ENCODE peak calls at places on chromosomes 1 and 21, in six cellular contexts. One of them, this sample, is unnamed.
A peak's percentile ranks its signal among the peaks of the same experiment; 100 is the strongest.

GRCh38 chr1:173095632-173096031 is 44.9 kb upstream of the TNFSF18 start:
- DNase-seq in psoas muscle: no peak
- DNase-seq in right cardiac atrium: no peak
- DNase-seq in stomach: no peak
- DNase-seq in K562: no peak
- DNase-seq in tibial artery: no peak
- DNase-seq in this sample: no peak

GRCh38 chr1:18731148-18731547 is 100.5 kb downstream of the PAX7 start:
- DNase-seq in psoas muscle: no peak
- DNase-seq in right cardiac atrium: no peak
- DNase-seq in stomach: no peak
- DNase-seq in K562: no peak
- DNase-seq in tibial artery: no peak
- DNase-seq in this sample: no peak

GRCh38 chr1:156372265-156372586 is 3.2 kb downstream of the RHBG start:
- DNase-seq in psoas muscle: no peak
- DNase-seq in right cardiac atrium: no peak
- DNase-seq in stomach: no peak
- DNase-seq in K562: no peak
- DNase-seq in tibial artery: no peak
- DNase-seq in this sample: no peak

GRCh38 chr1:234866007-234866866 is 256.3 kb upstream of the IRF2BP2 start:
- DNase-seq in psoas muscle: peak; percentile 57
- DNase-seq in right cardiac atrium: peak; percentile 74
- DNase-seq in stomach: peak; percentile 50
- DNase-seq in K562: peak; percentile 94
- DNase-seq in tibial artery: peak; percentile 80
- DNase-seq in this sample: no peak

GRCh38 chr1:94855307-94855700 is 35.1 kb downstream of the SLC44A3 start:
- DNase-seq in psoas muscle: no peak
- DNase-seq in right cardiac atrium: no peak
- DNase-seq in stomach: no peak
- DNase-seq in K562: no peak
- DNase-seq in tibial artery: no peak
- DNase-seq in this sample: no peak

GRCh38 chr1:31715097-31715872 is 11.5 kb upstream of the COL16A1 start:
- DNase-seq in psoas muscle: peak; percentile 96
- DNase-seq in right cardiac atrium: peak; percentile 97
- DNase-seq in stomach: peak; percentile 90
- DNase-seq in K562: peak; percentile 91
- DNase-seq in tibial artery: peak; percentile 96
- DNase-seq in this sample: peak; percentile 97

GRCh38 chr1:182217967-182218366 is 156.5 kb upstream of the ZNF648 start:
- DNase-seq in psoas muscle: no peak
- DNase-seq in right cardiac atrium: no peak
- DNase-seq in stomach: no peak
- DNase-seq in K562: no peak
- DNase-seq in tibial artery: no peak
- DNase-seq in this sample: no peak

GRCh38 chr1:52139817-52140540 is 1.9 kb upstream of the ZFYVE9 start:
- DNase-seq in psoas muscle: no peak
- DNase-seq in right cardiac atrium: no peak
- DNase-seq in stomach: no peak
- DNase-seq in K562: no peak
- DNase-seq in tibial artery: no peak
- DNase-seq in this sample: no peak

GRCh38 chr1:228073870-228074545 is 8.5 kb upstream of the ARF1 start:
- DNase-seq in psoas muscle: no peak
- DNase-seq in right cardiac atrium: peak; percentile 14
- DNase-seq in stomach: peak; percentile 31
- DNase-seq in K562: peak; percentile 61
- DNase-seq in tibial artery: no peak
- DNase-seq in this sample: no peak

GRCh38 chr1:26049531-26050254 is 3.8 kb upstream of the SLC30A2 start:
- DNase-seq in psoas muscle: peak; percentile 41
- DNase-seq in right cardiac atrium: no peak
- DNase-seq in stomach: no peak
- DNase-seq in K562: no peak
- DNase-seq in tibial artery: no peak
- DNase-seq in this sample: no peak

GRCh38 chr1:18091660-18092446 is 15.7 kb upstream of the IGSF21 start:
- DNase-seq in psoas muscle: peak; percentile 51
- DNase-seq in right cardiac atrium: peak; percentile 64
- DNase-seq in stomach: no peak
- DNase-seq in K562: no peak
- DNase-seq in tibial artery: peak; percentile 72
- DNase-seq in this sample: no peak

GRCh38 chr1:162562452-162562828 is 918 bp downstream of the UAP1 start:
- DNase-seq in psoas muscle: no peak
- DNase-seq in right cardiac atrium: no peak
- DNase-seq in stomach: no peak
- DNase-seq in K562: no peak
- DNase-seq in tibial artery: no peak
- DNase-seq in this sample: no peak

GRCh38 chr1:26922201-26922729 is 722 bp downstream of the NUDC start:
- DNase-seq in psoas muscle: no peak
- DNase-seq in right cardiac atrium: no peak
- DNase-seq in stomach: no peak
- DNase-seq in K562: peak; percentile 51
- DNase-seq in tibial artery: no peak
- DNase-seq in this sample: no peak

GRCh38 chr1:154499446-154499845 is 2.6 kb upstream of the TDRD10 start:
- DNase-seq in psoas muscle: no peak
- DNase-seq in right cardiac atrium: no peak
- DNase-seq in stomach: no peak
- DNase-seq in K562: no peak
- DNase-seq in tibial artery: no peak
- DNase-seq in this sample: no peak

GRCh38 chr1:185398599-185398998 is 81.6 kb upstream of the IVNS1ABP start:
- DNase-seq in psoas muscle: no peak
- DNase-seq in right cardiac atrium: no peak
- DNase-seq in stomach: no peak
- DNase-seq in K562: no peak
- DNase-seq in tibial artery: no peak
- DNase-seq in this sample: no peak

GRCh38 chr1:203353486-203353885 is 2.6 kb upstream of the FMOD start:
- DNase-seq in psoas muscle: no peak
- DNase-seq in right cardiac atrium: no peak
- DNase-seq in stomach: no peak
- DNase-seq in K562: no peak
- DNase-seq in tibial artery: no peak
- DNase-seq in this sample: no peak

GRCh38 chr1:111204923-111205723 is 4.7 kb upstream of the DENND2D start:
- DNase-seq in psoas muscle: no peak
- DNase-seq in right cardiac atrium: no peak
- DNase-seq in stomach: no peak
- DNase-seq in K562: no peak
- DNase-seq in tibial artery: no peak
- DNase-seq in this sample: no peak

GRCh38 chr1:173444757-173445156 is 32.4 kb upstream of the PRDX6 start:
- DNase-seq in psoas muscle: no peak
- DNase-seq in right cardiac atrium: no peak
- DNase-seq in stomach: no peak
- DNase-seq in K562: no peak
- DNase-seq in tibial artery: no peak
- DNase-seq in this sample: no peak

GRCh38 chr21:38852278-38852677 is 46.5 kb downstream of the ETS2 start:
- DNase-seq in psoas muscle: no peak
- DNase-seq in right cardiac atrium: no peak
- DNase-seq in stomach: no peak
- DNase-seq in K562: peak; percentile 25
- DNase-seq in tibial artery: no peak
- DNase-seq in this sample: no peak

GRCh38 chr1:91831132-91831930 is 54.6 kb downstream of the TGFBR3 start:
- DNase-seq in psoas muscle: no peak
- DNase-seq in right cardiac atrium: no peak
- DNase-seq in stomach: no peak
- DNase-seq in K562: no peak
- DNase-seq in tibial artery: no peak
- DNase-seq in this sample: no peak

GRCh38 chr21:36434144-36434543 is 45.8 kb downstream of the CLDN14 start:
- DNase-seq in psoas muscle: no peak
- DNase-seq in right cardiac atrium: no peak
- DNase-seq in stomach: no peak
- DNase-seq in K562: no peak
- DNase-seq in tibial artery: no peak
- DNase-seq in this sample: no peak

DNA sequence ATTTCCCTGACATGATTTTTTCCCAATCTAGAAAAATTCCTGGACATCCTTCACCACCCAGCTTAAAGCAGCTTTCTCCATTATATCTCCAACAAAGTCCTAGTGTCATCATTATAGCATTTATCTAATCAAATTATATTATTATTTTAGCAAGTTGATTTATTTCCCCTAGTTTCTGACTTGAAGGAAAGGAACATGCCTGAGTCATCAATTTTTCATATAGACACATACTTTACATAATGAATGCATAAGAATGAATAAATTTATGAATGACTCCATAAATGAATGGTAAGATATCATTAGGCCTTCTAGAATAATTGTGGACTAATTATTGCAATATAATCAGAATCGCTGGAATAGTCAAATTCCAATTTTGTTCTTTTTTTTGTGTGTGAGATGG is 79.4 kb upstream of the COL11A1 start:
- DNase-seq in psoas muscle: no peak
- DNase-seq in right cardiac atrium: no peak
- DNase-seq in stomach: no peak
- DNase-seq in K562: no peak
- DNase-seq in tibial artery: no peak
- DNase-seq in this sample: no peak
- H3K27ac ChIP-seq in psoas muscle: no peak overlapping the region
- H3K27ac ChIP-seq in right cardiac atrium: no peak overlapping the region
- H3K27ac ChIP-seq in stomach: no peak overlapping the region
- H3K27ac ChIP-seq in K562: no peak overlapping the region
- H3K27ac ChIP-seq in tibial artery: no peak overlapping the region
- H3K27ac ChIP-seq in this sample: no peak overlapping the region

DNA sequence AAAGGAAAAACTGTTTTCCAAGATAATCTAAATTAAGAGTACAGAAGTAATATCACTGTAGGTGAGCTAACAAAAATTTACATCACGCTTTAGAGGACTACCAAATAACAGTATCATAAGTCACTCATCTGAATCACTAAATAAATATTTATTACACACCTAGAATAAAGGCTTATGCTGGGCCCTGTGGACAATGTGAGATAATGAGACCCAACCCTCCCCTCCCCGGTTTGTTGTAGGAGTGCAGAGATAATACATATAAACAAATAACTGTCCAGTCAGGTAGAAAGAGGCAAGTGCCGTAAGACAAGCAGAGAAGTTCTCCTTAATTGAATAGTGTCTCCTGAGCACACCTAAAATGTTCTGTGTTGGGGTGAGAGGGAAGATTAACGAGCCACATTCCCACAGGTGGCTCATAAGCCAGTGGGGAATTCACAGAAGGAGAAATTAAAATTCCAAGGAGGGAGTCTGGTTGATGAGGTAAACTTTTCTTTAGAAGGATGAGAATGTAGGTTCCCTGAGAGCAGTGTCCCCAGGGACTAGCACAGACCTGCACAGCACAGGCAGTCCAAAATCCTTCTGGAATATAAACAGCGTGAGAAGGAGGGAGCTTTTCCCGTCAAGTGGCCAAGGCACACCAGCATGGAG is 241.4 kb downstream of the NFIA start:
- DNase-seq in psoas muscle: no peak
- DNase-seq in right cardiac atrium: no peak
- DNase-seq in stomach: no peak
- DNase-seq in K562: no peak
- DNase-seq in tibial artery: no peak
- DNase-seq in this sample: no peak
- H3K4me1 ChIP-seq in psoas muscle: peaks cover 16% of the 10 kb centered on the region
- H3K4me1 ChIP-seq in right cardiac atrium: peaks cover 9% of the 10 kb centered on the region
- H3K4me1 ChIP-seq in stomach: peaks cover 60% of the 10 kb centered on the region
- H3K4me1 ChIP-seq in K562: peaks cover 14% of the 10 kb centered on the region
- H3K4me1 ChIP-seq in tibial artery: peaks cover 72% of the 10 kb centered on the region
- H3K4me1 ChIP-seq in this sample: peaks cover 5% of the 10 kb centered on the region

GRCh38 chr1:226440512-226440911 is 32.6 kb upstream of the PARP1 start:
- DNase-seq in psoas muscle: no peak
- DNase-seq in right cardiac atrium: no peak
- DNase-seq in stomach: no peak
- DNase-seq in K562: no peak
- DNase-seq in tibial artery: no peak
- DNase-seq in this sample: no peak

GRCh38 chr1:226441629-226442028 is 33.7 kb upstream of the PARP1 start:
- DNase-seq in psoas muscle: no peak
- DNase-seq in right cardiac atrium: no peak
- DNase-seq in stomach: no peak
- DNase-seq in K562: no peak
- DNase-seq in tibial artery: no peak
- DNase-seq in this sample: no peak

GRCh38 chr1:226436855-226437491 is 29.1 kb upstream of the PARP1 start:
- DNase-seq in psoas muscle: no peak
- DNase-seq in right cardiac atrium: no peak
- DNase-seq in stomach: no peak
- DNase-seq in K562: no peak
- DNase-seq in tibial artery: no peak
- DNase-seq in this sample: no peak

GRCh38 chr1:226436472-226436854 is 28.6 kb upstream of the PARP1 start:
- DNase-seq in psoas muscle: no peak
- DNase-seq in right cardiac atrium: no peak
- DNase-seq in stomach: no peak
- DNase-seq in K562: no peak
- DNase-seq in tibial artery: no peak
- DNase-seq in this sample: no peak

DNA sequence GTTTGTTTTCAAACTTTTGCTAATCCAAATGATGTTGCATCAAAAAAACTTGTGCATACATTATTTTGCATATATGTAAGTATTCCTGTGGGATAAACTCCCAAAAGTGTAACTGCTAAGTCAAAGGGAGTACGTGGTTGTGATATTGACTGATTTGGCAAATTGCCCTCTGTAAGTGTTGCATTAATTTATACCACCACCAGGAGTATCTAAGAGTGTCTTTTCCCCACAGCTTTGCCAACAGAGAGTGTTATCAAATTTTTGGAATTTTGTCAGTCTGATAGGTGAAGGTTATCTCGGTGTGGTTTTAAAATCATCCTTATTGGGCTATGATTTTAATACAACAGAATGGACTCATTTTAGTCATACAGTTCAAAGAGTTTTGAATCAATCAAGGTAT is 30.1 kb upstream of the PARP1 start:
- DNase-seq in psoas muscle: no peak
- DNase-seq in right cardiac atrium: no peak
- DNase-seq in stomach: no peak
- DNase-seq in K562: no peak
- DNase-seq in tibial artery: no peak
- DNase-seq in this sample: no peak
- H3K4me3 ChIP-seq in psoas muscle: no peak overlapping the region
- H3K4me3 ChIP-seq in right cardiac atrium: no peak overlapping the region
- H3K4me3 ChIP-seq in stomach: no peak overlapping the region
- H3K4me3 ChIP-seq in K562: no peak overlapping the region
- H3K4me3 ChIP-seq in tibial artery: no peak overlapping the region
- H3K4me3 ChIP-seq in this sample: no peak overlapping the region

DNA sequence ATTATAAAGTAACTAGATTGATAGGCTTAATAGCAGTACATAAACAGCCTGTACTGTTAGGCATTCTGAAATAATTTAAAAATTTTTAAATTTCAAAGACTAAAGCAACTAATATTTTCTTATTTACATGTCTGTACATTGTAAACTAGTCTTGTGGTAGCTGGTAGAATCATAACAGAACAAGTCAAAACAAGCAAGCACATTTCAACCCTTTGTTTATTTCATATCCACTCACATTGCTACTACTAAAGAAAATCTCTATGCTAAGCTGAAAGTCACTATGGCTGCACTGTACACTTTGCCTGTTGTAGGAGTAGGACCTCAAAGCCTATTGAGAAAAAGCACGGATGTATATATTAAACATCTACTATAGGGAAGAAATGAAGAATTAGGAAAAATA is 738.2 kb upstream of the ADGRL4 start:
- DNase-seq in psoas muscle: no peak
- DNase-seq in right cardiac atrium: no peak
- DNase-seq in stomach: no peak
- DNase-seq in K562: no peak
- DNase-seq in tibial artery: no peak
- DNase-seq in this sample: no peak
- H3K27ac ChIP-seq in psoas muscle: no peak overlapping the region
- H3K27ac ChIP-seq in right cardiac atrium: no peak overlapping the region
- H3K27ac ChIP-seq in stomach: no peak overlapping the region
- H3K27ac ChIP-seq in K562: no peak overlapping the region
- H3K27ac ChIP-seq in tibial artery: no peak overlapping the region
- H3K27ac ChIP-seq in this sample: no peak overlapping the region